ENCODE peak calls at places on chromosomes 16 and 17, in seven cellular contexts. W, A, G, K, S, H and R are unnamed samples.

GRCh38 chr17:5446786-5447185 is 7.8 kb upstream of the C1QBP start:
- DNase-seq in W (no peak), A (no peak), G (no peak), K (no peak), S (no peak), H (no peak), R (no peak)

GRCh38 chr16:1788708-1789100 is 4.8 kb downstream of the IGFALS start:
- DNase-seq in W (no peak), A (no peak), G (no peak), K (peak), S (no peak), H (no peak), R (no peak)

GRCh38 chr16:11156401-11156800 is 99.6 kb downstream of the SOCS1 start:
- DNase-seq in W (no peak), A (no peak), G (no peak), K (no peak), S (no peak), H (no peak), R (no peak)

GRCh38 chr17:13671771-13672170 is 70.0 kb upstream of the HS3ST3A1 start:
- DNase-seq in W (no peak), A (peak), G (no peak), K (no peak), S (no peak), H (no peak), R (no peak)

GRCh38 chr17:63816669-63817068 is 10.6 kb upstream of the PSMC5 start:
- DNase-seq in W (no peak), A (no peak), G (no peak), K (no peak), S (peak), H (no peak), R (no peak)

GRCh38 chr16:81466351-81466960 is 21.8 kb downstream of the CMIP start:
- DNase-seq in W (no peak), A (peak), G (no peak), K (no peak), S (peak), H (no peak), R (no peak)

GRCh38 chr17:55532670-55533069 is 21.4 kb upstream of the SMIM36 start:
- DNase-seq in W (no peak), A (no peak), G (no peak), K (no peak), S (no peak), H (no peak), R (no peak)

GRCh38 chr17:32824334-32824733 is 52.6 kb downstream of the MYO1D start:
- DNase-seq in W (no peak), A (no peak), G (no peak), K (no peak), S (no peak), H (no peak), R (no peak)

GRCh38 chr17:7445011-7445927 is at the start of gene CHRNB1:
- DNase-seq in W (no peak), A (no peak), G (peak), K (peak), S (peak), H (no peak), R (peak)

GRCh38 chr16:57044931-57045693 is 47.3 kb upstream of the CPNE2 start:
- DNase-seq in W (no peak), A (no peak), G (no peak), K (no peak), S (peak), H (peak), R (no peak)

GRCh38 chr16:57043248-57043647 is 49.1 kb upstream of the CPNE2 start:
- DNase-seq in W (no peak), A (no peak), G (no peak), K (no peak), S (no peak), H (peak), R (no peak)

GRCh38 chr16:57048095-57048494 is 44.3 kb upstream of the CPNE2 start:
- DNase-seq in W (no peak), A (no peak), G (no peak), K (no peak), S (no peak), H (no peak), R (no peak)

GRCh38 chr16:57042157-57043111 is 49.9 kb upstream of the CPNE2 start:
- DNase-seq in W (no peak), A (no peak), G (no peak), K (no peak), S (peak), H (peak), R (no peak)

GRCh38 chr16:57045694-57046381 is 46.5 kb upstream of the CPNE2 start:
- DNase-seq in W (peak), A (peak), G (no peak), K (peak), S (peak), H (peak), R (peak)
- TF ChIP-seq CTCF in W (peak), A (peak), G (peak), K (peak), S (peak), H (peak), R (peak)

DNA sequence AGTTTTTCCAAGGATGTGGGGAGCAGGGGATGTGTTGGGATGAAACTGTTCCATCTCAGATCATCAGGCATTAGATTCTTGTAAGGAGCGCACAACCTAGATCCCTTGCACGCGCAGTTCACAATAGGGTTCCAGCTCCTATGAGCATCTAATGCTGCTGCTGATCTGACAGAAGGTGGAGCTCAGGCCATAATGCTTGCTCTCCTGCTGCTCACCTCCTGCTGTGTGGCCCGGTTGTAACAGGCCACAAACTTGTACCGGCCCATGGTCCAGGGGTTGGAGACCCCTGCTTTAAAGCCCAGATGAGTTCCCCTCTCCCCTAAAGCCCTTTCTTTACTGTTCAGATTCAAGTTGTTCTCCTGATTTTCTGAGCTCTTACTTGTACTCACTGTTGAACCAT is 44.8 kb downstream of the RNF135 start:
- DNase-seq in W (no peak), A (no peak), G (no peak), K (no peak), S (no peak), H (no peak), R (no peak)
- TF ChIP-seq CTCF in W (no peak), A (no peak), G (no peak), K (no peak), S (no peak), H (no peak), R (no peak)

GRCh38 chr16:68436581-68436980 is 11.7 kb downstream of the SMPD3 start:
- DNase-seq in W (no peak), A (no peak), G (no peak), K (no peak), S (no peak), H (peak), R (no peak)
- TF ChIP-seq CTCF in W (no peak), A (peak), G (peak), K (no peak), S (no peak), H (peak), R (peak)

DNA sequence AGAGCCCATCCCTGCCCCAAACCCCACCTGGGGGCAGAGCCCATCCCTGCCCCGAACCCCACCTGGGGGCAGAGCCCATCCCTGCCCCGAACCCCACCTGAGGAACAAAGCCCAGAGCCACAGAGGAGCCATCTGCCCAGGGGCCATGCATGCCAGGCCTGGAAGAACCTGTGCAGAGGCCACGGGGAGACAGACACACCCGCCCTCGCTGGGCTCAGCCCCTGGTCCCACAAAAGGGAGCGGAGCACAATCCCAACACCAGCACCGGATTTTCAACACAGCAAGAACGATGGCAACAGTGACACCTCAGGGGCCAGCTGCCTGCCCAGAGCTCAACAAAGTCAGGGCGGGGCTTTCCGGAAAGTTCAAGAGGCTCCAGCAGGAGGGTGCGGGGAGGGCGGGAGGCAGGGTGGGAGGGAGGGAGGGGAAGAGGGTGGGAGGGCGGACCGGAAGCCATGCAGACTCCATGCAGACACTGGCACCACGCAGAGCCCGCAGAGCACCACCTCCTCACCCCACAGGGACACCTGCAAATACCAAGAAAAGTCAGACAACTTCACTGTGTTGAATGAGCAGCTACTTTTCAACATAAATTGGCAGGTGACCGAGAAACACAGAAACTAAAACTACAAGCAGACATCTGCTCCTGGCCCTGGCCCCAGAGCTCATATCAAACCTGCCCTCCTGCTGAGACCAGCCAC is 27.9 kb upstream of the C16orf95 start:
- DNase-seq in W (no peak), A (no peak), G (no peak), K (no peak), S (no peak), H (no peak), R (no peak)
- TF ChIP-seq CTCF in W (no peak), A (no peak), G (no peak), K (no peak), S (no peak), H (no peak), R (no peak)